ENCODE peak calls at places on chromosome 12, in seven cellular contexts. C, K, W, P, Y, U and V are unnamed samples.

GRCh38 chr12:44847888-44848770 is 28.0 kb downstream of the NELL2 start:
- DNase-seq in C (peak; percentile 54), Y (no peak), P (no peak), K (no peak), U (no peak), W (no peak), V (no peak)

GRCh38 chr12:24394246-24394645 is 444.8 kb upstream of the SOX5 start:
- DNase-seq in P (no peak), K (no peak), U (no peak), Y (no peak), C (no peak), W (no peak), V (no peak)

GRCh38 chr12:131794573-131794972 is 33.6 kb upstream of the MMP17 start:
- DNase-seq in U (no peak), C (no peak), K (no peak), P (no peak), W (no peak), Y (no peak), V (no peak)

GRCh38 chr12:10528150-10528953 is 22.7 kb downstream of the EIF2S3B start:
- DNase-seq in U (no peak), Y (no peak), W (no peak), C (no peak), P (no peak), K (no peak), V (no peak)

GRCh38 chr12:26185532-26186320 is 9.6 kb upstream of the SSPN start:
- DNase-seq in K (no peak), U (no peak), Y (no peak), W (no peak), P (no peak), C (no peak), V (no peak)

GRCh38 chr12:42483534-42483857 is 106.0 kb downstream of the PRICKLE1 start:
- DNase-seq in K (peak; percentile 48), C (no peak), U (no peak), W (peak; percentile 52), P (no peak), Y (no peak), V (peak; percentile 25)

GRCh38 chr12:69904761-69905160 is 79.7 kb downstream of the MYRFL start:
- DNase-seq in K (no peak), C (no peak), P (peak; percentile 92), U (no peak), Y (no peak), W (no peak), V (no peak)

GRCh38 chr12:70393787-70394519 is 27.9 kb downstream of the KCNMB4 start:
- DNase-seq in U (no peak), P (peak; percentile 71), W (no peak), Y (no peak), K (no peak), C (no peak), V (no peak)

GRCh38 chr12:111446631-111447570 is 41.2 kb downstream of the SH2B3 start:
- DNase-seq in K (no peak), Y (no peak), C (no peak), U (no peak), P (no peak), W (no peak), V (no peak)

GRCh38 chr12:21814814-21815213 is 40.3 kb upstream of the KCNJ8 start:
- DNase-seq in U (no peak), C (no peak), K (no peak), W (no peak), P (no peak), Y (no peak), V (no peak)

DNA sequence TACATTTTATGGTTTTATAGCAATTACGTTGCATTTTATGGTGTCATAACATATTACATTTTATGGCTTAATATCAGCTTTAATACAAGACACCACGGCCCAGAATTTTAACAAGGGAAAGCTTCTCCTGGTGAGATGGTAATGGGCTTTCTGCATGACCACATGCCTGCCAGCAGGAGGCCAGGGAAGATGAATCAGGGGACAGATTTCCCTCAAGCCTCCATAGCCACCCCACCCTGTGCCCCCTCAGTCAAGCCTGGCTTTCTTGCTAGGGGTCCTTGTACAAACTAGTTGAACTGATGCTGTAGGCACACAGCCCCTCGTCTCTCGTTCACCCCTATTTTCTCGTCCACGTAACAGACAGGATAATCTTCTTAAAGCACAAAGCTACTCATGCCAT is 56.6 kb downstream of the HSPB8 start:
- DNase-seq in K (no peak), P (no peak), U (no peak), C (no peak), W (no peak), Y (no peak), V (no peak)
- TF ChIP-seq CTCF in K (no peak), P (peak; percentile 13), U (no peak), C (no peak), W (peak; percentile 62), Y (peak; percentile 48), V (no peak)

DNA sequence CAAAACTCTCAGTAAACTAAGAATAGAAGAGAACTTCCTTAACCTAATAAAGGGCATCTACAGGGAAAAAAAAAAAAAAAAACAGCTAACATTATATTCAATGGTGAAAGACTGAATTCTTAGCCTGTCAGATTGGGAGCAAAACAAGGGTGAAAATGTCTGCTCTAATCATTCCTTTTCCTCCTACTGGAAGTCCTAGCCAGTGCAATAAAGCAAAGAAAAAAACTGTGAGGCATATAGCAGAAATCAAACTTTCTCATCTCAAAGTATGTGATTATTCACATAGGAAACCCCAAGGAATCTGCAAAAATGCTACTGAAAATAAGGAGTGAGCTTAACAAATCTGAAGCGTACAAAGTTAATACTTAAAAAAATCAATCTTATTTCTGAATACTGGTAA is 170.7 kb downstream of the NUAK1 start:
- DNase-seq in U (no peak), Y (no peak), P (no peak), C (no peak), K (no peak), W (no peak), V (no peak)
- TF ChIP-seq CTCF in U (no peak), Y (no peak), P (peak; percentile 26), C (no peak), K (no peak), W (peak; percentile 7), V (no peak)

DNA sequence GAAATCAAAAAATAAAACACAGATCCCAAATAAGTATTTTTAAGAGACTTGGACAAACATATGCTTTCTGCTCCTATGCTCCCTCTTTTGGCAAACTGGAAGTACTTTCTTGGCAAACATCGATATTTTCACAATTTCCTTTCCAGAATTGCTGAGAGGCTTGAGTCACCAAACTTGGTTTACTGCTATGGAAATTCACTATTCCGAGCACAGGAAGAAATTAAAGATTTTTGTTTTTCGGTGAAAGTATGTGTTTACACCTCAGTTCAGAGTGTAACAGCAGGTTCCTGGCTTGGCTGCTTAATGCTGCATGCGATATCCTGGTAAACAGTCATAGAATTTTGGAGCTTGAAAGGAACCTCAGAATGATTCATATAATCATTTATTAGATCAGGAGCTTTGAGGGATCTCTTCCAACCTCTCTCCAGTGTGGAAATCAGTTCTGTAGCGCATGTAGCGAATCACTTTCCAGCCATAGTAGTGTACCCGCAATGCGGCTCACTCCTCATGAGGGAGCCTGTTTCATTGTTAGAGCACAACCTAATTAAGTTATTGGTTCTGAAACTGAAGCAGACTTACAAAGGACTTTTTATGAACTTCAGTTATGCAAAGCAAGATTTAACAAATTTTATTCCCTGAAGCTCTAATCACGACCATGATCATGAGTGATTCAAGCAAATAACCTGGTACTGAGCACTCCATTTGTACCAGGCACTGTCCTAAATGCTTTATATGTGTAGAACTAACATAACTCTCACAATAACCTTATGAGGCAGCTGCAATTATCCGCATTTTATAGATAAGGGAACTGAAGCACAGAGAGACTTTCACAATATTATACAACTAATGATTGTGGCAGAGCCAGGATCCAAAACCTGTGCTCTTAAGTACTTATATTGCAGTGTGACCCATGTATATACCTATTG is 56.4 kb upstream of the ATP2A2 start:
- DNase-seq in U (no peak), P (peak; percentile 91), C (no peak), W (no peak), K (no peak), Y (no peak), V (no peak)
- TF ChIP-seq CTCF in U (peak; percentile 27), P (peak; percentile 82), C (peak; percentile 18), W (peak; percentile 50), K (peak; percentile 34), Y (peak; percentile 8), V (no peak)

DNA sequence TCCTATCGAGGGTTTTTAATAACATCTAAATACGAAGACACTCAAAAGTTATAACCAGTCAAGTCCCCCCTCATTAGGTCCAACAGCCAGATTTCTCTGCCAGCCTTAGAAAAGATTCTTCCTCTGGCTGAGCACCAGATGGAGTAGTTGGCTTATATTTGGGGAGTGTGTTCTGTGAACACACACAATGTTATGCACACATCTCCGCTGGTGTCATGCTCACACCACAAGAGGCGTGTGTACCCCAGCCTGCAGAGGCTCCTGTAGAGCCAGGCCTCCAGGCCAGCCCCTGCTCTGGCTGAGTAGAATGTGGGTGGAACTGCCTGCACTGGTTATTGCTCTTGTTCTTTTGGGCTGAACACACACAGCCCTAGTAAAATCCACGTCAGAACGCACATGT is 64.0 kb downstream of the PIWIL1 start:
- DNase-seq in K (no peak), Y (no peak), U (no peak), W (no peak), P (no peak), C (no peak), V (no peak)
- TF ChIP-seq CTCF in K (no peak), Y (no peak), U (no peak), W (peak; percentile 50), P (no peak), C (no peak), V (no peak)

GRCh38 chr12:115922952-115923564 is 354.4 kb downstream of the MED13L start:
- DNase-seq in U (no peak), Y (no peak), P (no peak), C (no peak), K (no peak), W (no peak), V (no peak)
- TF ChIP-seq CTCF in U (no peak), Y (no peak), P (peak; percentile 18), C (no peak), K (no peak), W (peak; percentile 35), V (no peak)

GRCh38 chr12:85923767-85924331 is 49.8 kb downstream of the NTS start:
- DNase-seq in U (no peak), C (no peak), K (no peak), W (no peak), P (peak; percentile 31), Y (no peak), V (no peak)
- TF ChIP-seq CTCF in U (peak; percentile 26), C (no peak), K (peak; percentile 56), W (peak; percentile 89), P (peak; percentile 76), Y (peak; percentile 93), V (no peak)

GRCh38 chr12:58105225-58106119 is 164.1 kb downstream of the ATP23 start:
- DNase-seq in C (no peak), P (peak; percentile 4), Y (no peak), U (no peak), K (no peak), W (no peak), V (no peak)
- TF ChIP-seq CTCF in C (no peak), P (peak; percentile 38), Y (no peak), U (no peak), K (no peak), W (peak; percentile 34), V (no peak)

GRCh38 chr12:123096159-123096558 is 54.7 kb downstream of the PITPNM2 start:
- DNase-seq in Y (no peak), P (no peak), K (no peak), W (no peak), C (no peak), U (no peak), V (no peak)
- TF ChIP-seq CTCF in Y (no peak), P (no peak), K (no peak), W (no peak), C (no peak), U (no peak), V (no peak)